ENCODE peak calls at places on chromosomes 1 and 21, in eight cellular contexts. U is Panc1; J is CD8-positive, alpha-beta T cell; D is PC-9; F is pancreas; C is psoas muscle; Q is brain microvascular endothelial cell; W is cardiac muscle cell. E is an unnamed sample.

GRCh38 chr1:70717656-70718055 is 306.6 kb downstream of the CTH start:
- DNase-seq in J (no peak), W (no peak), F (no peak), U (no peak), D (no peak), C (no peak), Q (no peak), E (no peak)

GRCh38 chr21:32253215-32253641 is 25.6 kb downstream of the MIS18A start:
- DNase-seq in J (no peak), F (peak; percentile 35), C (no peak), Q (no peak), U (no peak), D (no peak), W (peak; percentile 34), E (no peak)

GRCh38 chr1:85502625-85503083 is 37.7 kb upstream of the DDAH1 start:
- DNase-seq in F (peak; percentile 31), U (no peak), W (peak; percentile 51), Q (peak; percentile 72), C (no peak), D (peak; percentile 35), J (no peak), E (no peak)

GRCh38 chr21:31514598-31514997 is 144.9 kb upstream of the SOD1 start:
- DNase-seq in Q (peak; percentile 15), F (peak; percentile 49), U (no peak), J (no peak), D (no peak), W (peak; percentile 20), C (no peak), E (no peak)

GRCh38 chr1:27445177-27445936 is 44.6 kb downstream of the WASF2 start:
- DNase-seq in F (no peak), D (no peak), J (no peak), C (no peak), Q (no peak), W (no peak), U (no peak), E (no peak)

GRCh38 chr1:43346636-43347035 is 9.0 kb downstream of the MPL start:
- DNase-seq in W (no peak), C (no peak), D (no peak), F (no peak), U (no peak), Q (no peak), J (no peak), E (no peak)

GRCh38 chr1:211198111-211198510 is 61.1 kb upstream of the RCOR3 start:
- DNase-seq in F (no peak), J (no peak), C (no peak), U (no peak), W (no peak), D (no peak), Q (peak; percentile 43), E (no peak)

GRCh38 chr1:85577421-85578320 is 2.9 kb upstream of the CCN1 start:
- DNase-seq in C (peak; percentile 66), W (peak; percentile 56), D (no peak), J (no peak), Q (peak; percentile 83), F (no peak), U (peak; percentile 82), E (no peak)

GRCh38 chr1:159076753-159077656 is at the start of gene AIM2:
- DNase-seq in D (no peak), C (no peak), W (no peak), U (no peak), Q (no peak), J (peak; percentile 70), F (no peak), E (peak; percentile 63)

GRCh38 chr1:158112994-158113758 is 67.5 kb upstream of the CD1D start:
- DNase-seq in U (no peak), D (no peak), Q (no peak), F (no peak), C (no peak), W (peak; percentile 71), J (no peak), E (no peak)

GRCh38 chr1:186566140-186566850 is 105.4 kb upstream of the PDC start:
- DNase-seq in D (no peak), Q (peak; percentile 40), J (no peak), U (no peak), W (no peak), C (no peak), F (no peak), E (no peak)

GRCh38 chr1:1631793-1632420 is at the start of gene MMP23B:
- DNase-seq in J (no peak), F (peak; percentile 37), U (no peak), Q (no peak), C (peak; percentile 55), D (no peak), W (peak; percentile 46), E (peak; percentile 49)

GRCh38 chr1:198913667-198914066 is 274.8 kb downstream of the PTPRC start:
- DNase-seq in Q (no peak), J (no peak), U (no peak), F (no peak), D (no peak), C (peak; percentile 49), W (no peak), E (no peak)

GRCh38 chr1:46295306-46295705 is 8.1 kb downstream of the LRRC41 start:
- DNase-seq in Q (no peak), J (no peak), D (no peak), U (no peak), F (no peak), C (no peak), W (no peak), E (no peak)

GRCh38 chr1:5311634-5312298 is 657.4 kb downstream of the AJAP1 start:
- DNase-seq in W (no peak), U (no peak), J (no peak), F (no peak), Q (no peak), D (no peak), C (no peak), E (no peak)

GRCh38 chr1:180643693-180644092 is 11.9 kb downstream of the XPR1 start:
- DNase-seq in C (no peak), Q (no peak), J (no peak), F (no peak), D (no peak), U (no peak), W (no peak), E (no peak)

DNA sequence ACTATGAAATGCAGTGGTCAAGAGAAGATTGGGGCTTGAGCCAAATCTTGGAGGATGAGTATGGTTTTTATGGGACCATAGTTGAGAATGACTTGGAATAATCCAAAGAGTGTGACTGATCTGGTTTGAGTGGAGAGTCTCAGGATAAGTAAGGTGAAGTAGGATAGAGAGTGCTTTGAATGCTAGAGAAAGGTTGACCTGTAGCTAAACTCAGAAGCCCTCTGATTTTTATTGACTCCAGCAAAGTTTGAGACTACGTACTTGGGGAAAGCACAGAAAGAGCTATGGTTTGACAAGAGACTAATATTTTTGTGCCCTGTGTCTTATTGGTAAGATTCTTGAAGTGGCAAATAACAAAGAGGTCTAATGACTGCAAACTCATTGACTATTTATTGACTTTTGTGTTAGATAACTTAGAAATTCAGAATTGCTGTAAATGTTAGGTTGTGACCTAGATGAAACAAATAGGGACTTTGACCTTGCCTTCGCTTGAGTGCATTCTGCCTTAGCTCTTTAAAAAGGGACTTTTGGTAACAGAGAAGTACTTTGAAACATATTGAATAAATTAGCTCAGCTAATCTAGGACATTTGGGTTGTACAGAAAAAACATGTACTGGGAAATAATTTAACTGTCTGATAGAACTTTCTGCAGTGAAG is 35.1 kb downstream of the UAP1 start:
- DNase-seq in U (no peak), J (no peak), Q (no peak), D (no peak), C (no peak), F (no peak), W (no peak), E (no peak)
- H3K36me3 ChIP-seq in U (peaks cover 24% of the 10 kb centered on the region), J (peaks cover 5% of the 10 kb centered on the region), Q (peaks cover 79% of the 10 kb centered on the region), D (peaks cover 15% of the 10 kb centered on the region), C (peaks cover 19% of the 10 kb centered on the region), F (no peaks in the 10 kb centered on the region), W (peaks cover 34% of the 10 kb centered on the region), E (peaks cover 87% of the 10 kb centered on the region)

GRCh38 chr21:44024257-44024656 is 12.1 kb downstream of the TRAPPC10 start:
- DNase-seq in U (no peak), D (no peak), W (no peak), C (no peak), J (no peak), Q (no peak), F (no peak), E (no peak)

GRCh38 chr21:44027607-44028286 is 15.6 kb downstream of the TRAPPC10 start:
- DNase-seq in Q (no peak), U (no peak), F (no peak), J (no peak), W (no peak), D (no peak), C (no peak), E (no peak)

GRCh38 chr21:44021064-44021463 is 9.0 kb downstream of the TRAPPC10 start:
- DNase-seq in F (no peak), C (no peak), D (no peak), W (no peak), J (no peak), Q (no peak), U (no peak), E (no peak)

GRCh38 chr21:44028287-44028659 is 16.2 kb downstream of the TRAPPC10 start:
- DNase-seq in J (no peak), W (no peak), Q (no peak), D (no peak), C (no peak), F (no peak), U (no peak), E (no peak)

DNA sequence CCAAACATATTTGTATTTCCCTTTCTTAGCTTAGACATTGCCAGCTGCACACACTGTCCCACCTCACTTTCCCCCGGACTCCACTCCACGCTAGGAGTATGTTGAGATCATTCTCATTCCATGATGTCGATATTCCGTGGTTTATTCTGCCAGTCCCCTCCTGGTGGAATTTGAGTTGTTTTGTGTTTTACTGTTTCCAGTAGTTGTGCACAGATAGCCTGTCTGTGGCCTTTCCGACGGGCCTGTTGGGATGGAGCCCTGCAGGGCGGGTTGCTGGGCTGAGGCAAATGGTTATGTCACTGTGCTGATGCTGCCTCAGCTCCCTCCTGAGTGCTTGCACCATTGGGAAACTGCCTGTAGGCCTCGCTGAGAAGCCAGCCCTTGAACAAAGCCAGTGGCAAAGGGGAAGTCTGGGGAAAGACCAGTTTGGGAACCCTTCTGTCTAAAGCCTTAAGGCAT is 12.8 kb downstream of the TRAPPC10 start:
- DNase-seq in D (no peak), C (peak; percentile 73), W (no peak), J (no peak), U (no peak), F (no peak), Q (peak; percentile 72), E (peak; percentile 68)
- TF ChIP-seq CTCF in D (no peak), C (no peak), W (no peak), J (no peak), U (no peak), F (no peak), Q (peak; percentile 17), E (peak; percentile 13)

DNA sequence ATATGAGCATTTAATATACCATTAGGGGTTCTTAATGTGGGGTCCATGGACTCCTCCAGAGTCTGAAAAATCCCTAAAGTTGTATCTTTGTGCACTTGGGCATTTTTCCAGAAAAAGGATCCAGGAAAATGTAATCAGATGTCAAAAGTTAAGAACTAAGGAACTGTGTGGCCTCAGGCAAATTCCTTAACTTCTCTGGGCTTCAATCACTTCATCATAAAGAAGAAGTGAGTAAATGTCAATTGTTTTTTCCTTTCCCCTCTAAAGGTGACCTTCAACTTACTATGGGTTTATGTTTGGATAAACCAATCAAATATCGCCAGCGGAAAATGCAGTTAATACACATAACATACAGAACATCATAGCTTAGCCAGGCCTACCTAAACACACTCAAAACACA is 2.5 kb downstream of the MAD2L2 start:
- DNase-seq in U (no peak), W (no peak), C (no peak), J (no peak), Q (no peak), D (no peak), F (no peak), E (no peak)
- H3K36me3 ChIP-seq in U (peaks cover 2% of the 10 kb centered on the region), W (peaks cover 11% of the 10 kb centered on the region), C (no peaks in the 10 kb centered on the region), J (peaks cover 11% of the 10 kb centered on the region), Q (peaks cover 3% of the 10 kb centered on the region), D (no peaks in the 10 kb centered on the region), F (no peaks in the 10 kb centered on the region), E (peaks cover 38% of the 10 kb centered on the region)

GRCh38 chr1:171485375-171486047 is at the start of gene PRRC2C:
- DNase-seq in Q (peak; percentile 97), U (peak; percentile 93), J (peak; percentile 87), F (peak; percentile 97), C (peak; percentile 99), D (peak; percentile 91), W (peak; percentile 98), E (peak; percentile 98)
- TF ChIP-seq CTCF in Q (peak; percentile 86), U (peak; percentile 93), J (peak; percentile 89), F (peak; percentile 44), C (peak; percentile 83), D (peak; percentile 74), W (peak; percentile 84), E (peak; percentile 84)